ENCODE peak calls at places on chromosomes 4 and X, in five cellular contexts. Z is A549, F is GM06990, L is left lung, S is suprapubic skin. B is an unnamed sample.

GRCh38 chrX:110310896-110311295 is 7.0 kb downstream of the AMMECR1 start:
- DNase-seq in L (no peak), S (no peak), Z (no peak), F (no peak), B (no peak)

GRCh38 chr4:76811604-76812412 is 86.1 kb downstream of the SOWAHB start:
- DNase-seq in Z (no peak), L (no peak), F (no peak), S (no peak), B (no peak)

GRCh38 chr4:108635070-108635655 is 14.8 kb downstream of the RPL34 start:
- DNase-seq in S (no peak), F (no peak), Z (no peak), L (no peak), B (no peak)

GRCh38 chr4:7663075-7663541 is 228.4 kb upstream of the PSAPL1 start:
- DNase-seq in L (no peak), Z (peak; percentile 6), S (no peak), F (no peak), B (no peak)

GRCh38 chr4:56414135-56414675 is 21.2 kb downstream of the PPAT start:
- DNase-seq in S (no peak), L (no peak), Z (no peak), F (no peak), B (no peak)

GRCh38 chr4:2837110-2837903 is 6.3 kb upstream of the ADD1 start:
- DNase-seq in F (no peak), L (peak; percentile 35), S (no peak), Z (no peak), B (no peak)

GRCh38 chr4:113449407-113449974 is 312.0 kb downstream of the CAMK2D start:
- DNase-seq in Z (no peak), L (no peak), S (no peak), F (no peak), B (no peak)

GRCh38 chr4:128542047-128542446 is 254.4 kb upstream of the PGRMC2 start:
- DNase-seq in S (no peak), L (no peak), Z (no peak), F (no peak), B (no peak)

GRCh38 chr4:158121203-158121586 is 51.6 kb downstream of the GASK1B start:
- DNase-seq in L (no peak), F (no peak), Z (peak; percentile 37), S (no peak), B (no peak)

GRCh38 chr4:85024671-85025070 is 58.2 kb upstream of the WDFY3 start:
- DNase-seq in F (no peak), Z (no peak), S (no peak), L (no peak), B (no peak)

GRCh38 chr4:77893451-77893850 is 30.8 kb downstream of the MRPL1 start:
- DNase-seq in L (no peak), S (no peak), F (peak; percentile 18), Z (no peak), B (no peak)

GRCh38 chrX:34437586-34437985 is 219.5 kb downstream of the TMEM47 start:
- DNase-seq in F (no peak), Z (no peak), L (no peak), S (no peak), B (no peak)

GRCh38 chrX:15916704-15917084 is 62.1 kb upstream of the AP1S2 start:
- DNase-seq in F (no peak), S (no peak), Z (no peak), L (no peak), B (no peak)

GRCh38 chr4:172344266-172344772 is 531.1 kb downstream of the GALNTL6 start:
- DNase-seq in L (no peak), Z (no peak), F (no peak), S (no peak), B (no peak)

GRCh38 chr4:160835789-160836188 is 1328.0 kb downstream of the FSTL5 start:
- DNase-seq in L (no peak), F (no peak), Z (peak; percentile 22), S (no peak), B (no peak)

GRCh38 chrX:39759526-39760224 is 338.1 kb downstream of the BCOR start:
- DNase-seq in S (no peak), L (no peak), Z (peak; percentile 80), F (no peak), B (no peak)

GRCh38 chr4:152817331-152817730 is 37.6 kb downstream of the ARFIP1 start:
- DNase-seq in S (no peak), L (no peak), F (no peak), Z (no peak), B (no peak)

GRCh38 chr4:86453044-86453501 is 93.2 kb upstream of the MAPK10 start:
- DNase-seq in S (no peak), L (no peak), Z (no peak), F (no peak), B (no peak)

GRCh38 chr4:141023051-141023450 is 110.2 kb downstream of the RNF150 start:
- DNase-seq in L (no peak), Z (no peak), S (no peak), F (no peak), B (no peak)

GRCh38 chr4:147096667-147097604 is 151.3 kb upstream of the TTC29 start:
- DNase-seq in S (no peak), Z (peak; percentile 44), L (no peak), F (no peak), B (no peak)

GRCh38 chr4:119748853-119749252 is 120.2 kb upstream of the PDE5A start:
- DNase-seq in Z (no peak), L (no peak), F (no peak), S (no peak), B (no peak)

GRCh38 chrX:110157444-110157843 is 154.5 kb downstream of the TMEM164 start:
- DNase-seq in L (no peak), Z (no peak), F (no peak), S (no peak), B (no peak)

GRCh38 chr4:95165926-95166524 is 382.7 kb downstream of the UNC5C start:
- DNase-seq in Z (peak; percentile 65), F (peak; percentile 37), S (no peak), L (no peak), B (no peak)

GRCh38 chr4:185969657-185970056 is 99.3 kb upstream of the TLR3 start:
- DNase-seq in Z (no peak), L (no peak), S (no peak), F (no peak), B (no peak)

GRCh38 chrX:17472424-17472823 is 97.4 kb downstream of the NHS start:
- DNase-seq in Z (no peak), S (no peak), L (no peak), F (no peak), B (no peak)

GRCh38 chrX:154374361-154375155 is at the start of gene FLNA:
- DNase-seq in S (no peak), F (peak; percentile 65), L (no peak), Z (no peak), B (peak; percentile 35)

GRCh38 chrX:64792598-64793337 is 183.5 kb downstream of the ZC4H2 start:
- DNase-seq in Z (no peak), F (no peak), S (no peak), L (no peak), B (no peak)

GRCh38 chr4:29467044-29467717 is 1253.0 kb upstream of the PCDH7 start:
- DNase-seq in S (no peak), L (no peak), F (no peak), Z (no peak), B (no peak)

GRCh38 chr4:110643096-110643495 is 20.2 kb upstream of the PITX2 start:
- DNase-seq in S (no peak), L (no peak), Z (no peak), F (no peak), B (no peak)

GRCh38 chrX:57933321-57933720 is 23.1 kb upstream of the ZXDA start:
- DNase-seq in L (no peak), Z (no peak), F (no peak), S (no peak), B (no peak)

GRCh38 chr4:21469438-21470032 is 479.0 kb downstream of the KCNIP4 start:
- DNase-seq in F (no peak), L (no peak), S (no peak), Z (no peak), B (no peak)

GRCh38 chrX:16892504-16893362 is 22.6 kb upstream of the RBBP7 start:
- DNase-seq in S (no peak), F (peak; percentile 46), Z (peak; percentile 89), L (peak; percentile 55), B (no peak)

DNA sequence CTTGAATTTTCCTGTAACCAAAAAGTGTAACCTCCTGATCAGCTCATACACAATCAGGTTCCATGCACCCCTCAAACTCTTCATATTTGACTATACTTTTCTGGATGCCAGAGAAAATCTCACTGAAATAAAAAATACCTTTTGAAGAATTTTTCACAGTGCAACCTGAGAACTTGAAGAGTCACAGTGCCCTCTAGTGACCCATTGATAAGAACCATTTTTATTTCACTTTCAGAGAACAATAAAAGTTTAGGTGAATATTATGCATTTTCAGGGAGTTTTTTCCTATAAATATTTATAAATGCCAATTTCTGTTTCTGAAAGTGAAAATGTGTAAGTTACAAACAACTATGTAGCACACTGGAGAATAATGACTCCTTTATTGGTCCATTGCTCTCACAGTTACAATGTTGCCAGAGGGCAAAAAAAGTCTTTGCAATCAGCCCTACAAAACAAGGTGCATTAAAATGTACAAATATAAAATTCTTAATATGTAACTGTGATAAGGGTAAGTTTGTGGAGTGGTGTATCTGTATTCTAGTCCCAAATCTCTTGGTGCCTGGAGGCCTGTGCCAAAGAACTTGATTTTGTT is 153.6 kb upstream of the INTU start:
- DNase-seq in L (no peak), S (no peak), Z (peak; percentile 50), F (no peak), B (no peak)
- TF ChIP-seq CTCF in L (no peak), S (peak; percentile 24), Z (peak; percentile 70), F (peak; percentile 60), B (no peak)

GRCh38 chr4:151527699-151528098 is 118.7 kb downstream of the FHIP1A start:
- DNase-seq in S (no peak), Z (no peak), F (no peak), L (no peak), B (no peak)

GRCh38 chr4:151530783-151531182 is 121.8 kb downstream of the FHIP1A start:
- DNase-seq in Z (peak; percentile 4), L (no peak), F (no peak), S (no peak), B (no peak)

GRCh38 chr4:151532001-151532708 is 123.2 kb downstream of the FHIP1A start:
- DNase-seq in S (no peak), F (no peak), L (no peak), Z (no peak), B (no peak)

GRCh38 chr4:151530230-151530629 is 121.3 kb downstream of the FHIP1A start:
- DNase-seq in F (no peak), L (no peak), S (no peak), Z (no peak), B (no peak)

DNA sequence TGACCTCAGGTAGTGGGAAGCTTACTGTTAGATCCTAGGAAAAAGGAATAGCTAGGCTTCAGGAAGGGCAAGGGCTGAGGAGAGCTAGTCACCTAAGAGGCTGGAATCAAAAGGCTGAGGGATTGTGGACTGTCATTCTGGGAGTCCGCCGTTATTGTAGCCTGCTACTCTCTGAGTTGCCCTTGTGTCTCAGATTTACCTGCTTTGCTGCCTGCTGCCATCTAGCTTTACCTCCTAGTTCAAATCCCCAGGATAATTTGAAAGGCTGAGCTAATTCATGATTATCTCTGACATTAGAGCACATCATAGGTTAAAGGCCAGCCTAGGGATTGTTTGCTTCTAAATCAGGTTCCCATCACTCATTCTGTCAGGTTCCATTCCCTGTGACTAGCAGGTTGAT is 120.2 kb downstream of the FHIP1A start:
- DNase-seq in L (no peak), Z (no peak), S (no peak), F (no peak), B (no peak)
- TF ChIP-seq CTCF in L (no peak), Z (no peak), S (no peak), F (no peak), B (no peak)

GRCh38 chr4:48269861-48270515 is 350 bp upstream of the TEC start:
- DNase-seq in L (peak; percentile 97), Z (peak; percentile 88), F (peak; percentile 94), S (peak; percentile 95), B (peak; percentile 88)
- TF ChIP-seq CTCF in L (peak; percentile 37), Z (no peak), F (no peak), S (no peak), B (no peak)

GRCh38 chrX:134886201-134886600 is 104.6 kb upstream of the SMIM10 start:
- DNase-seq in F (no peak), L (no peak), Z (peak; percentile 20), S (no peak), B (no peak)
- TF ChIP-seq CTCF in F (no peak), L (no peak), Z (no peak), S (no peak), B (no peak)